ENCODE peak calls at places on chromosome 3, in six cellular contexts. One of them, this sample, is unnamed.

GRCh38 chr3:81955908-81956307 is 194.5 kb upstream of the GBE1 start:
- DNase-seq in HCT116: no peak
- DNase-seq in HepG2: no peak
- DNase-seq in WTC11: no peak
- DNase-seq in H1: no peak
- DNase-seq in GM12878: no peak
- DNase-seq in this sample: no peak

GRCh38 chr3:177751770-177752169 is 554.5 kb upstream of the TBL1XR1 start:
- DNase-seq in HCT116: no peak
- DNase-seq in HepG2: no peak
- DNase-seq in WTC11: no peak
- DNase-seq in H1: no peak
- DNase-seq in GM12878: no peak
- DNase-seq in this sample: no peak

GRCh38 chr3:3189102-3189727 is 9.7 kb upstream of the CRBN start:
- DNase-seq in HCT116: no peak
- DNase-seq in HepG2: no peak
- DNase-seq in WTC11: no peak
- DNase-seq in H1: no peak
- DNase-seq in GM12878: no peak
- DNase-seq in this sample: peak

GRCh38 chr3:143311096-143311495 is 191.5 kb downstream of the CHST2 start:
- DNase-seq in HCT116: no peak
- DNase-seq in HepG2: no peak
- DNase-seq in WTC11: no peak
- DNase-seq in H1: no peak
- DNase-seq in GM12878: no peak
- DNase-seq in this sample: no peak

GRCh38 chr3:107487490-107487889 is 35.3 kb upstream of the BBX start:
- DNase-seq in HCT116: no peak
- DNase-seq in HepG2: no peak
- DNase-seq in WTC11: no peak
- DNase-seq in H1: no peak
- DNase-seq in GM12878: no peak
- DNase-seq in this sample: no peak

GRCh38 chr3:121648219-121648958 is 12.3 kb downstream of the HCLS1 start:
- DNase-seq in HCT116: no peak
- DNase-seq in HepG2: no peak
- DNase-seq in WTC11: no peak
- DNase-seq in H1: no peak
- DNase-seq in GM12878: no peak
- DNase-seq in this sample: no peak

GRCh38 chr3:65291448-65292091 is 603.8 kb upstream of the ADAMTS9 start:
- DNase-seq in HCT116: no peak
- DNase-seq in HepG2: peak
- DNase-seq in WTC11: no peak
- DNase-seq in H1: no peak
- DNase-seq in GM12878: no peak
- DNase-seq in this sample: no peak

GRCh38 chr3:150083653-150084037 is 113.0 kb upstream of the PFN2 start:
- DNase-seq in HCT116: no peak
- DNase-seq in HepG2: no peak
- DNase-seq in WTC11: no peak
- DNase-seq in H1: no peak
- DNase-seq in GM12878: no peak
- DNase-seq in this sample: no peak

DNA sequence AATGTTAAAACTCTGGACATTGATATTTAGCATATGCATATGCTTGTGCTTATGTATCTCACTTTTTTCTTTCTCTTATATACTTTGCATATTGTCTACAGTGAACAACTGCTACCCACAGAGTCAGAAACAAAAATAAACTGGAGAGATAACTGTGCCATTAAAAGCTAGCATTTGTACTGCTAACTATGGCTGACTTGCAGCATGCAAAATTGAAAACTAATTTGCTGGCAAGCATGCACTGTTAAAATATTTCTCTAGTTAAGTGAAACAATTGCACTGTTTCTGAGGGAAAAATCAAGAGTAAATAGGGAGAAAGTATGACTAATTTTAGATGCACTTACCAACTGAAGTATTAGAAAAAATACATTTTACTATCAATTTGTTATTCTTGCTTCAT is 177.8 kb downstream of the CBLB start:
- DNase-seq in HCT116: no peak
- DNase-seq in HepG2: no peak
- DNase-seq in WTC11: no peak
- DNase-seq in H1: no peak
- DNase-seq in GM12878: no peak
- DNase-seq in this sample: no peak
- TF ChIP-seq ATF3 in HCT116: no peak
- TF ChIP-seq ATF3 in HepG2: no peak
- TF ChIP-seq ATF3 in WTC11: no peak
- TF ChIP-seq ATF3 in H1: no peak
- TF ChIP-seq ATF3 in GM12878: no peak
- TF ChIP-seq ATF3 in this sample: no peak

GRCh38 chr3:140552898-140553297 is 125.0 kb upstream of the TRIM42 start:
- DNase-seq in HCT116: no peak
- DNase-seq in HepG2: peak
- DNase-seq in WTC11: no peak
- DNase-seq in H1: no peak
- DNase-seq in GM12878: no peak
- DNase-seq in this sample: no peak
- TF ChIP-seq ATF3 in HCT116: no peak
- TF ChIP-seq ATF3 in HepG2: no peak
- TF ChIP-seq ATF3 in WTC11: no peak
- TF ChIP-seq ATF3 in H1: no peak
- TF ChIP-seq ATF3 in GM12878: no peak
- TF ChIP-seq ATF3 in this sample: no peak

DNA sequence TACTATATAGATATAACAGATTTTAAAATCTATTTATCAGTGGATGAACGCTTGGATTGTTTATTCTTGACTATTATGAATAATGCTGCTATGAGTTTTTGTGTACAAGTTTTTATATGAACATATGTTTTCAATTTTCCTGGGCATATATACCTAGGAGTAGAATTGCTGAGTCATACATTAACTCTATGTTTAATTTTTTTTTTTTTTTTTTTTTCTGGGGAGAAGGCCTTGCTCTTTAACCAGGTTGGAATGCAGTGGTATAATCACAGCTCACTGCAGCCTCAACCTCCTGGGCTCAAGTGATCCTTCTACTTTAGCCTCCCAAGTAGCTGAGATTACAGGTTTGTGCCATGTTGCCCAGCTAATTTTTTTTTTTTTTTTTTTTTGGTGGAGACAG is 9.1 kb downstream of the CIDEC start:
- DNase-seq in HCT116: no peak
- DNase-seq in HepG2: peak
- DNase-seq in WTC11: no peak
- DNase-seq in H1: no peak
- DNase-seq in GM12878: no peak
- DNase-seq in this sample: no peak
- TF ChIP-seq ATF3 in HCT116: no peak
- TF ChIP-seq ATF3 in HepG2: no peak
- TF ChIP-seq ATF3 in WTC11: no peak
- TF ChIP-seq ATF3 in H1: no peak
- TF ChIP-seq ATF3 in GM12878: no peak
- TF ChIP-seq ATF3 in this sample: no peak

GRCh38 chr3:167700926-167701325 is 33.8 kb downstream of the PDCD10 start:
- DNase-seq in HCT116: no peak
- DNase-seq in HepG2: no peak
- DNase-seq in WTC11: no peak
- DNase-seq in H1: no peak
- DNase-seq in GM12878: no peak
- DNase-seq in this sample: no peak
- TF ChIP-seq ATF3 in HCT116: no peak
- TF ChIP-seq ATF3 in HepG2: no peak
- TF ChIP-seq ATF3 in WTC11: no peak
- TF ChIP-seq ATF3 in H1: no peak
- TF ChIP-seq ATF3 in GM12878: no peak
- TF ChIP-seq ATF3 in this sample: no peak

DNA sequence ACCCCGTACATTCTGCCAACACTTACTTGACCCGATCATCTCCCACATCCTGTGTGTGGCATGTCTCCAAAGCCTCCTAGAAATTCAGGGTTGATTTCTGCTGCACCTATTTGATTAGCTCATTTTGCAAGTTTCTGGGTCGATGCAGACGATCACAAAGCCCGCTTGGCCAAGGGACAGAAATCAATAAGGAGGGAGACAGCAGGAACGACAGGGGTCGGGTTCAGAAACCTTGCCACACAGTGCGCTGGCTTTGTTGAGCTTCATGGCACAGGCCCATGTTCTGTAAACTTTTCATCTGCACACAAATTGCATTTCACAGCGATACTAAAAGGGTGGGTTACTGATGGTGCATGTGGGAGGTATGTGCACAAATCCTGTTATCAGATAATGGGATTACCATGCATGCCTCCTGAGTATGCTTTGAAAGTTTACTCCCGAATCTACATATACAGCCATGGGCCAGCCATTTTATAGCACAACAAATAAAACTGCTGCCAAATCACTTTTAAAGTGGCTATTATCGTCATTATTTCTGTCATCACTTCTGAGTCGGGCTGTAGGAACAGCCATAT is 95.9 kb upstream of the ATP11B start:
- DNase-seq in HCT116: no peak
- DNase-seq in HepG2: no peak
- DNase-seq in WTC11: no peak
- DNase-seq in H1: no peak
- DNase-seq in GM12878: no peak
- DNase-seq in this sample: peak
- TF ChIP-seq ATF3 in HCT116: no peak
- TF ChIP-seq ATF3 in HepG2: no peak
- TF ChIP-seq ATF3 in WTC11: no peak
- TF ChIP-seq ATF3 in H1: no peak
- TF ChIP-seq ATF3 in GM12878: no peak
- TF ChIP-seq ATF3 in this sample: no peak

GRCh38 chr3:14001136-14001535 is 121.3 kb upstream of the WNT7A start:
- DNase-seq in HCT116: no peak
- DNase-seq in HepG2: no peak
- DNase-seq in WTC11: no peak
- DNase-seq in H1: no peak
- DNase-seq in GM12878: no peak
- DNase-seq in this sample: no peak
- TF ChIP-seq ATF3 in HCT116: no peak
- TF ChIP-seq ATF3 in HepG2: no peak
- TF ChIP-seq ATF3 in WTC11: no peak
- TF ChIP-seq ATF3 in H1: no peak
- TF ChIP-seq ATF3 in GM12878: no peak
- TF ChIP-seq ATF3 in this sample: no peak

GRCh38 chr3:75224419-75224818 is 439.7 kb upstream of the FRG2C start:
- DNase-seq in HCT116: no peak
- DNase-seq in HepG2: no peak
- DNase-seq in WTC11: no peak
- DNase-seq in H1: no peak
- DNase-seq in GM12878: no peak
- DNase-seq in this sample: no peak

GRCh38 chr3:75218577-75218976 is 445.6 kb upstream of the FRG2C start:
- DNase-seq in HCT116: no peak
- DNase-seq in HepG2: no peak
- DNase-seq in WTC11: no peak
- DNase-seq in H1: no peak
- DNase-seq in GM12878: no peak
- DNase-seq in this sample: no peak

DNA sequence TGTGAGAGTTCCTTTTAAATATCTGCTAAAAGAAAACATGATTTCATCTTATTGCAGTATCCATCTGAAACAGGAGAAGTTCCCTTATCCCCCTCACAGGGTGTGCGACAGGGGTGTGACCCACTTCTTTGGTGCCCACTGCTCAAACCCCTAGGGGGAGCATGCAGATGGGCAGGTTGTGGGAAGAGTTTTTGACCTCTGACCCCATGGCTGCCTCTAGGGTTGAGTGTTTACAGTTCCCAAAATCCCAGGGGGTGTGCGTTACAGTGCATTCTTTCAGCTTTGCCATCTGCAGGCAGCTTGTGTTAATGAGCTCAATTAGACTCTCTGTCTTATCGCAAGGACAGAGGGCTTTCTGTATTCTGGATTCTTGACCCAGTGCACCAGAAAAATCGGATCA is 443.2 kb upstream of the FRG2C start:
- DNase-seq in HCT116: no peak
- DNase-seq in HepG2: no peak
- DNase-seq in WTC11: peak
- DNase-seq in H1: no peak
- DNase-seq in GM12878: no peak
- DNase-seq in this sample: no peak
- TF ChIP-seq ATF3 in HCT116: no peak
- TF ChIP-seq ATF3 in HepG2: no peak
- TF ChIP-seq ATF3 in WTC11: no peak
- TF ChIP-seq ATF3 in H1: no peak
- TF ChIP-seq ATF3 in GM12878: no peak
- TF ChIP-seq ATF3 in this sample: no peak

DNA sequence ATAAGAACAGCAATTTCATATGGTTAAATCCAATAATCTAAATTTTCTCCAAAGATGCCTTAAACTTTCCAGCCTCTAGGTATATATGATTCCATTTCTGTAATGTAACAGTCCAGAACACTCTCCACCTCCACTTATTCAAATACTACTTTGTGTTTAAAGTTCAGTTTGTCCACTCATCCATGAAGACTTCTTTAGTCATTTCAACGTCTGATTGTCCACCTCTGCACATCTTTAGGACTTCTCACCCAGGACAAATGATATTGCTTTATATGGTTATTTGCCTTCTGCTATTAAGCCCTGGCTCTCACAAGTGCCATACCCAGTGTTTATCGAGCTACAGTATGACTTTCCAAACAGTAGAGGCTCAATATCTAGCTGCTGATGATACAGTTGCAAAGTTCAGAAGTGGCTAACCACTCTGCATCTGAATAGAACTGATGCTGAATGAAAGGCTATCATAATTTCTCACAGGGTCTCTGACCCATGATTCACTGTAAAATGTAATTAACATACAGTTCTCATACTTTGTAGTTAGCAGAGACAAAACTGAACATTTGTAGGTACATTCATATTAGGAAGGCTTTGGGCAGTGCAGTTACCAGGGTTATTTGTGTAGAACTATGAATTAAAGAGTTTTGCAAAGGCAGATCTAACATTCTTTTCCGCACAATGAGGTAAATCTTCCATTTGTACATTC is 93.7 kb upstream of the MBNL1 start:
- DNase-seq in HCT116: no peak
- DNase-seq in HepG2: no peak
- DNase-seq in WTC11: no peak
- DNase-seq in H1: no peak
- DNase-seq in GM12878: no peak
- DNase-seq in this sample: no peak
- TF ChIP-seq ATF3 in HCT116: no peak
- TF ChIP-seq ATF3 in HepG2: no peak
- TF ChIP-seq ATF3 in WTC11: no peak
- TF ChIP-seq ATF3 in H1: no peak
- TF ChIP-seq ATF3 in GM12878: no peak
- TF ChIP-seq ATF3 in this sample: no peak

This sample was measured in K562.